ENCODE peak calls at places on chromosomes 5 and 9, in seven cellular contexts. One of them, this sample, is unnamed.

GRCh38 chr5:152170350-152170749 is 234.7 kb downstream of the NMUR2 start:
- DNase-seq in NCI-H774: peak
- DNase-seq in substantia nigra: no peak
- DNase-seq in CD8-positive, alpha-beta memory T cell: no peak
- DNase-seq in fibroblast of mammary gland: no peak
- DNase-seq in right lobe of liver: no peak
- DNase-seq in BJ: no peak
- DNase-seq in this sample: peak

GRCh38 chr5:124519396-124519795 is 227.0 kb downstream of the ZNF608 start:
- DNase-seq in BJ: peak
- DNase-seq in CD8-positive, alpha-beta memory T cell: no peak
- DNase-seq in NCI-H774: no peak
- DNase-seq in fibroblast of mammary gland: peak
- DNase-seq in right lobe of liver: no peak
- DNase-seq in substantia nigra: peak
- DNase-seq in this sample: no peak

GRCh38 chr9:93354451-93354850 is 97.0 kb upstream of the FAM120A start:
- DNase-seq in right lobe of liver: no peak
- DNase-seq in BJ: no peak
- DNase-seq in CD8-positive, alpha-beta memory T cell: no peak
- DNase-seq in substantia nigra: no peak
- DNase-seq in fibroblast of mammary gland: no peak
- DNase-seq in NCI-H774: no peak
- DNase-seq in this sample: no peak

GRCh38 chr9:138103111-138103823 is 225.7 kb downstream of the CACNA1B start:
- DNase-seq in NCI-H774: no peak
- DNase-seq in fibroblast of mammary gland: no peak
- DNase-seq in right lobe of liver: no peak
- DNase-seq in BJ: no peak
- DNase-seq in substantia nigra: no peak
- DNase-seq in CD8-positive, alpha-beta memory T cell: no peak
- DNase-seq in this sample: peak

GRCh38 chr5:150499437-150499956 is 8.4 kb upstream of the NDST1 start:
- DNase-seq in BJ: no peak
- DNase-seq in CD8-positive, alpha-beta memory T cell: no peak
- DNase-seq in fibroblast of mammary gland: no peak
- DNase-seq in NCI-H774: no peak
- DNase-seq in right lobe of liver: no peak
- DNase-seq in substantia nigra: no peak
- DNase-seq in this sample: peak

GRCh38 chr9:68577778-68578591 is 37.3 kb upstream of the TMEM252 start:
- DNase-seq in NCI-H774: no peak
- DNase-seq in substantia nigra: no peak
- DNase-seq in BJ: no peak
- DNase-seq in right lobe of liver: no peak
- DNase-seq in fibroblast of mammary gland: no peak
- DNase-seq in CD8-positive, alpha-beta memory T cell: no peak
- DNase-seq in this sample: no peak

GRCh38 chr5:60295423-60295822 is 401.9 kb upstream of the PDE4D start:
- DNase-seq in substantia nigra: peak
- DNase-seq in fibroblast of mammary gland: peak
- DNase-seq in BJ: no peak
- DNase-seq in CD8-positive, alpha-beta memory T cell: no peak
- DNase-seq in NCI-H774: no peak
- DNase-seq in right lobe of liver: no peak
- DNase-seq in this sample: peak

GRCh38 chr9:123339666-123340414 is 16.2 kb upstream of the CRB2 start:
- DNase-seq in CD8-positive, alpha-beta memory T cell: peak
- DNase-seq in NCI-H774: no peak
- DNase-seq in BJ: no peak
- DNase-seq in fibroblast of mammary gland: no peak
- DNase-seq in right lobe of liver: no peak
- DNase-seq in substantia nigra: no peak
- DNase-seq in this sample: no peak

GRCh38 chr5:133252133-133252480 is 200.3 kb downstream of the HSPA4 start:
- DNase-seq in NCI-H774: no peak
- DNase-seq in right lobe of liver: no peak
- DNase-seq in substantia nigra: no peak
- DNase-seq in CD8-positive, alpha-beta memory T cell: no peak
- DNase-seq in fibroblast of mammary gland: no peak
- DNase-seq in BJ: no peak
- DNase-seq in this sample: peak

GRCh38 chr5:176700239-176700847 is 53.1 kb downstream of the TSPAN17 start:
- DNase-seq in fibroblast of mammary gland: no peak
- DNase-seq in CD8-positive, alpha-beta memory T cell: no peak
- DNase-seq in substantia nigra: no peak
- DNase-seq in NCI-H774: peak
- DNase-seq in BJ: no peak
- DNase-seq in right lobe of liver: no peak
- DNase-seq in this sample: peak

GRCh38 chr9:20898885-20899554 is 132.4 kb downstream of the HACD4 start:
- DNase-seq in fibroblast of mammary gland: peak
- DNase-seq in right lobe of liver: no peak
- DNase-seq in CD8-positive, alpha-beta memory T cell: no peak
- DNase-seq in BJ: no peak
- DNase-seq in NCI-H774: no peak
- DNase-seq in substantia nigra: no peak
- DNase-seq in this sample: no peak

GRCh38 chr9:38112010-38112409 is 43.0 kb upstream of the SHB start:
- DNase-seq in substantia nigra: no peak
- DNase-seq in NCI-H774: no peak
- DNase-seq in CD8-positive, alpha-beta memory T cell: no peak
- DNase-seq in right lobe of liver: no peak
- DNase-seq in BJ: no peak
- DNase-seq in fibroblast of mammary gland: no peak
- DNase-seq in this sample: no peak

GRCh38 chr5:121968910-121969607 is 7.3 kb downstream of the SRFBP1 start:
- DNase-seq in fibroblast of mammary gland: peak
- DNase-seq in CD8-positive, alpha-beta memory T cell: no peak
- DNase-seq in NCI-H774: no peak
- DNase-seq in right lobe of liver: no peak
- DNase-seq in BJ: peak
- DNase-seq in substantia nigra: no peak
- DNase-seq in this sample: no peak

GRCh38 chr5:29878599-29878998 is 1314.9 kb upstream of the CDH6 start:
- DNase-seq in BJ: no peak
- DNase-seq in right lobe of liver: no peak
- DNase-seq in CD8-positive, alpha-beta memory T cell: no peak
- DNase-seq in NCI-H774: no peak
- DNase-seq in fibroblast of mammary gland: no peak
- DNase-seq in substantia nigra: no peak
- DNase-seq in this sample: no peak

GRCh38 chr9:105114956-105115728 is 129.3 kb upstream of the SLC44A1 start:
- DNase-seq in CD8-positive, alpha-beta memory T cell: peak
- DNase-seq in substantia nigra: no peak
- DNase-seq in BJ: peak
- DNase-seq in fibroblast of mammary gland: no peak
- DNase-seq in right lobe of liver: peak
- DNase-seq in NCI-H774: no peak
- DNase-seq in this sample: no peak

GRCh38 chr5:181035991-181036815 is 3.9 kb upstream of the BTNL9 start:
- DNase-seq in right lobe of liver: no peak
- DNase-seq in BJ: no peak
- DNase-seq in substantia nigra: peak
- DNase-seq in NCI-H774: no peak
- DNase-seq in fibroblast of mammary gland: no peak
- DNase-seq in CD8-positive, alpha-beta memory T cell: no peak
- DNase-seq in this sample: peak

GRCh38 chr5:172550996-172551395 is 90.1 kb upstream of the NEURL1B start:
- DNase-seq in CD8-positive, alpha-beta memory T cell: no peak
- DNase-seq in substantia nigra: no peak
- DNase-seq in NCI-H774: no peak
- DNase-seq in right lobe of liver: no peak
- DNase-seq in BJ: no peak
- DNase-seq in fibroblast of mammary gland: no peak
- DNase-seq in this sample: no peak

GRCh38 chr9:115237383-115238087 is 119.6 kb upstream of the TNC start:
- DNase-seq in NCI-H774: no peak
- DNase-seq in substantia nigra: no peak
- DNase-seq in CD8-positive, alpha-beta memory T cell: no peak
- DNase-seq in fibroblast of mammary gland: peak
- DNase-seq in right lobe of liver: no peak
- DNase-seq in BJ: no peak
- DNase-seq in this sample: no peak

GRCh38 chr5:129461816-129462396 is 1.8 kb downstream of the ADAMTS19 start:
- DNase-seq in fibroblast of mammary gland: no peak
- DNase-seq in BJ: no peak
- DNase-seq in CD8-positive, alpha-beta memory T cell: no peak
- DNase-seq in right lobe of liver: no peak
- DNase-seq in substantia nigra: no peak
- DNase-seq in NCI-H774: no peak
- DNase-seq in this sample: no peak

GRCh38 chr9:13181652-13182051 is 97.8 kb downstream of the MPDZ start:
- DNase-seq in CD8-positive, alpha-beta memory T cell: no peak
- DNase-seq in BJ: no peak
- DNase-seq in substantia nigra: no peak
- DNase-seq in fibroblast of mammary gland: no peak
- DNase-seq in right lobe of liver: no peak
- DNase-seq in NCI-H774: no peak
- DNase-seq in this sample: peak